ENCODE peak calls at places on chromosomes 5 and 9, in eight cellular contexts. O, E, K, I, J, Q, V and M are unnamed samples.

GRCh38 chr5:153067869-153068268 is 422.6 kb upstream of the GRIA1 start:
- DNase-seq in K (no peak), E (no peak), I (no peak), J (no peak), O (no peak), Q (no peak), V (no peak), M (no peak)

GRCh38 chr5:133121611-133122150 is 69.9 kb downstream of the HSPA4 start:
- DNase-seq in Q (no peak), K (no peak), E (no peak), O (no peak), V (no peak), J (no peak), I (peak), M (no peak)

GRCh38 chr9:34457266-34458012 is 931 bp downstream of the FAM219A start:
- DNase-seq in K (no peak), V (peak), Q (peak), O (peak), E (peak), J (peak), I (peak), M (no peak)

GRCh38 chr5:129063483-129064136 is 30.9 kb upstream of the ISOC1 start:
- DNase-seq in O (no peak), E (no peak), J (no peak), Q (no peak), I (no peak), K (no peak), V (no peak), M (no peak)

GRCh38 chr9:115234094-115234493 is 116.1 kb upstream of the TNC start:
- DNase-seq in I (no peak), E (no peak), Q (no peak), J (no peak), K (no peak), O (no peak), V (no peak), M (no peak)

GRCh38 chr5:57494104-57495098 is 11.8 kb upstream of the ACTBL2 start:
- DNase-seq in V (peak), Q (peak), K (peak), E (peak), J (peak), I (no peak), O (no peak), M (no peak)

GRCh38 chr5:133519191-133519590 is 93.2 kb downstream of the FSTL4 start:
- DNase-seq in J (no peak), Q (no peak), E (no peak), V (no peak), O (no peak), I (no peak), K (no peak), M (no peak)

GRCh38 chr5:150540615-150541396 is 32.9 kb downstream of the NDST1 start:
- DNase-seq in O (no peak), I (no peak), Q (no peak), V (peak), E (peak), J (no peak), K (no peak), M (no peak)

GRCh38 chr5:54872810-54873209 is 112.6 kb downstream of the ESM1 start:
- DNase-seq in J (no peak), K (no peak), I (no peak), Q (no peak), E (no peak), O (no peak), V (no peak), M (no peak)

GRCh38 chr5:172945151-172945550 is 14.1 kb upstream of the RPL26L1 start:
- DNase-seq in E (no peak), O (no peak), I (no peak), V (no peak), Q (no peak), J (no peak), K (no peak), M (no peak)

GRCh38 chr5:113089653-113090335 is 113.2 kb downstream of the DCP2 start:
- DNase-seq in E (peak), O (no peak), Q (no peak), K (no peak), V (no peak), J (no peak), I (no peak), M (no peak)

GRCh38 chr5:67160985-67161384 is 35.6 kb downstream of the CD180 start:
- DNase-seq in O (no peak), I (no peak), J (no peak), Q (no peak), E (no peak), K (peak), V (no peak), M (no peak)

GRCh38 chr9:120928720-120929389 is 2.3 kb upstream of the TRAF1 start:
- DNase-seq in E (peak), J (peak), K (peak), O (peak), I (peak), V (peak), Q (peak), M (peak)

GRCh38 chr9:89564257-89564878 is 40.4 kb upstream of the GADD45G start:
- DNase-seq in K (no peak), J (no peak), E (no peak), Q (peak), V (no peak), O (no peak), I (no peak), M (no peak)

GRCh38 chr9:99931155-99931840 is 24.8 kb downstream of the STX17 start:
- DNase-seq in E (no peak), I (no peak), Q (no peak), J (no peak), K (no peak), V (no peak), O (no peak), M (no peak)

GRCh38 chr9:97615439-97616072 is 17.6 kb downstream of the TSTD2 start:
- DNase-seq in Q (peak), K (peak), V (peak), I (no peak), O (peak), E (peak), J (peak), M (peak)

GRCh38 chr5:155017610-155018009 is 4.1 kb downstream of the KIF4B start:
- DNase-seq in Q (no peak), I (no peak), V (no peak), E (no peak), O (no peak), J (no peak), K (no peak), M (no peak)

GRCh38 chr9:89178162-89179120 is at the start of gene SHC3:
- DNase-seq in I (no peak), O (no peak), K (no peak), E (no peak), Q (no peak), J (no peak), V (no peak), M (no peak)

GRCh38 chr9:20357207-20357503 is 265.1 kb downstream of the MLLT3 start:
- DNase-seq in Q (no peak), E (no peak), J (no peak), K (no peak), V (no peak), I (no peak), O (no peak), M (no peak)

GRCh38 chr9:134619456-134619982 is 22.1 kb upstream of the COL5A1 start:
- DNase-seq in K (no peak), E (no peak), I (peak), J (no peak), V (peak), Q (no peak), O (no peak), M (no peak)

GRCh38 chr5:35212006-35212982 is 18.0 kb downstream of the PRLR start:
- DNase-seq in O (no peak), V (no peak), K (no peak), Q (no peak), I (no peak), E (no peak), J (no peak), M (no peak)

GRCh38 chr5:161093105-161093504 is 241.1 kb upstream of the ATP10B start:
- DNase-seq in V (no peak), O (no peak), Q (no peak), J (no peak), E (no peak), K (no peak), I (no peak), M (no peak)

GRCh38 chr9:126833710-126834345 is 26.6 kb upstream of the ZBTB34 start:
- DNase-seq in J (no peak), I (no peak), Q (no peak), O (no peak), K (no peak), E (no peak), V (no peak), M (no peak)

GRCh38 chr5:114898602-114899001 is 271.1 kb downstream of the TRIM36 start:
- DNase-seq in Q (no peak), E (no peak), O (no peak), K (no peak), J (no peak), V (no peak), I (no peak), M (no peak)

GRCh38 chr5:149826574-149826973 is 96.5 kb downstream of the PPARGC1B start:
- DNase-seq in K (no peak), I (no peak), Q (no peak), V (peak), O (no peak), J (no peak), E (peak), M (no peak)

GRCh38 chr9:79776581-79776980 is 204.8 kb downstream of the TLE4 start:
- DNase-seq in Q (no peak), I (no peak), E (no peak), K (no peak), V (no peak), O (no peak), J (no peak), M (no peak)

GRCh38 chr5:136197462-136198142 is 4.6 kb upstream of the SMIM32 start:
- DNase-seq in Q (no peak), I (no peak), E (no peak), O (no peak), J (no peak), V (no peak), K (no peak), M (no peak)

GRCh38 chr9:135741276-135742219 is 39.6 kb downstream of the KCNT1 start:
- DNase-seq in E (no peak), Q (no peak), K (no peak), I (no peak), V (no peak), J (no peak), O (no peak), M (no peak)

GRCh38 chr9:97525451-97525850 is 24.0 kb downstream of the TMOD1 start:
- DNase-seq in K (no peak), V (no peak), E (no peak), J (no peak), O (no peak), Q (no peak), I (no peak), M (no peak)

GRCh38 chr5:20360243-20360642 is 372.2 kb upstream of the CDH18 start:
- DNase-seq in O (no peak), J (peak), Q (no peak), E (no peak), V (no peak), I (no peak), K (no peak), M (no peak)

GRCh38 chr5:12825163-12825562 is 920.9 kb upstream of the CTNND2 start:
- DNase-seq in Q (no peak), O (no peak), K (no peak), V (no peak), E (no peak), I (no peak), J (no peak), M (no peak)

GRCh38 chr5:26582350-26583040 is 455.9 kb downstream of the CDH9 start:
- DNase-seq in J (no peak), Q (peak), K (no peak), O (no peak), V (no peak), I (no peak), E (no peak), M (no peak)